ENCODE peak calls at places on chromosome 2, in ten cellular contexts. E is cardiac fibroblast; A is HCT116; K is activated CD8-positive, alpha-beta T cell treated with anti-CD3 and anti-CD28 coated beads for 36 hours; C is epithelial cell of proximal tubule; P is neural crest cell; T is endothelial cell; N is HFF-Myc; B is glutamatergic neuron; V is HFFc6. W is an unnamed sample.

GRCh38 chr2:105321875-105322646 is 7.5 kb downstream of the TGFBRAP1 start:
- DNase-seq in E (peak), A (no peak), K (no peak), C (no peak), P (no peak), T (no peak), N (no peak), B (no peak), V (peak), W (no peak)

GRCh38 chr2:146576301-146576700 is 1268.5 kb upstream of the ACVR2A start:
- DNase-seq in E (peak), A (no peak), K (no peak), C (no peak), P (no peak), T (no peak), N (no peak), B (no peak), V (no peak), W (no peak)

GRCh38 chr2:218908721-218909619 is 28.3 kb downstream of the WNT10A start:
- DNase-seq in E (peak), A (peak), K (peak), C (peak), P (peak), T (peak), N (no peak), B (peak), V (no peak), W (peak)

GRCh38 chr2:38750793-38751042 is 443 bp downstream of the SRSF7 start:
- DNase-seq in E (no peak), A (no peak), K (peak), C (no peak), P (no peak), T (peak), N (no peak), B (peak), V (no peak), W (peak)

GRCh38 chr2:20107776-20108175 is 56.3 kb upstream of the LAPTM4A start:
- DNase-seq in E (no peak), A (no peak), K (no peak), C (no peak), P (no peak), T (no peak), N (no peak), B (no peak), V (no peak), W (no peak)

GRCh38 chr2:19059076-19059475 is 299.3 kb downstream of the OSR1 start:
- DNase-seq in E (no peak), A (no peak), K (no peak), C (no peak), P (no peak), T (no peak), N (no peak), B (no peak), V (no peak), W (peak)

GRCh38 chr2:204944927-204945326 is 399.7 kb downstream of the PARD3B start:
- DNase-seq in E (no peak), A (no peak), K (no peak), C (no peak), P (no peak), T (no peak), N (no peak), B (no peak), V (no peak), W (no peak)

GRCh38 chr2:151727593-151728552 is 6.4 kb downstream of the NEB start:
- DNase-seq in E (no peak), A (no peak), K (no peak), C (no peak), P (no peak), T (no peak), N (no peak), B (no peak), V (no peak), W (no peak)

GRCh38 chr2:10253596-10254372 is 48.9 kb upstream of the HPCAL1 start:
- DNase-seq in E (no peak), A (no peak), K (no peak), C (no peak), P (no peak), T (no peak), N (no peak), B (peak), V (no peak), W (no peak)

GRCh38 chr2:105393373-105394055 is 5.3 kb downstream of the FHL2 start:
- DNase-seq in E (peak), A (no peak), K (no peak), C (no peak), P (no peak), T (no peak), N (no peak), B (no peak), V (no peak), W (no peak)

GRCh38 chr2:158211516-158211915 is 109.8 kb downstream of the UPP2 start:
- DNase-seq in E (peak), A (no peak), K (no peak), C (peak), P (no peak), T (no peak), N (no peak), B (no peak), V (no peak), W (no peak)

GRCh38 chr2:166234112-166234846 is 106.5 kb upstream of the SCN1A start:
- DNase-seq in E (peak), A (no peak), K (no peak), C (peak), P (no peak), T (no peak), N (peak), B (no peak), V (peak), W (no peak)

GRCh38 chr2:238862701-238863100 is 14.8 kb downstream of the TWIST2 start:
- DNase-seq in E (no peak), A (no peak), K (no peak), C (no peak), P (no peak), T (no peak), N (no peak), B (no peak), V (no peak), W (no peak)

GRCh38 chr2:168343586-168343985 is 96.2 kb upstream of the STK39 start:
- DNase-seq in E (peak), A (no peak), K (no peak), C (no peak), P (no peak), T (no peak), N (no peak), B (no peak), V (peak), W (no peak)

GRCh38 chr2:187842978-187843847 is 289.0 kb upstream of the TFPI start:
- DNase-seq in E (peak), A (peak), K (no peak), C (peak), P (peak), T (peak), N (peak), B (no peak), V (peak), W (peak)

GRCh38 chr2:62738981-62739936 is 33.7 kb downstream of the EHBP1 start:
- DNase-seq in E (peak), A (no peak), K (no peak), C (no peak), P (no peak), T (no peak), N (no peak), B (no peak), V (no peak), W (no peak)

GRCh38 chr2:35204881-35205280 is 1150.7 kb upstream of the CRIM1 start:
- DNase-seq in E (no peak), A (no peak), K (no peak), C (no peak), P (no peak), T (no peak), N (no peak), B (no peak), V (no peak), W (no peak)

GRCh38 chr2:68762665-68763064 is 28.1 kb downstream of the ARHGAP25 start:
- DNase-seq in E (peak), A (no peak), K (no peak), C (no peak), P (no peak), T (no peak), N (no peak), B (no peak), V (no peak), W (no peak)

GRCh38 chr2:112024246-112024645 is 30.8 kb upstream of the TMEM87B start:
- DNase-seq in E (no peak), A (no peak), K (no peak), C (no peak), P (no peak), T (no peak), N (no peak), B (no peak), V (no peak), W (no peak)

GRCh38 chr2:111042772-111043771 is 77.6 kb upstream of the BCL2L11 start:
- DNase-seq in E (no peak), A (no peak), K (peak), C (no peak), P (no peak), T (no peak), N (no peak), B (no peak), V (no peak), W (no peak)

GRCh38 chr2:86786001-86786536 is 4.6 kb downstream of the CD8A start:
- DNase-seq in E (no peak), A (no peak), K (peak), C (no peak), P (no peak), T (no peak), N (no peak), B (no peak), V (no peak), W (no peak)

GRCh38 chr2:107595749-107596148 is 230.9 kb upstream of the RGPD4 start:
- DNase-seq in E (peak), A (no peak), K (no peak), C (no peak), P (no peak), T (no peak), N (no peak), B (no peak), V (peak), W (no peak)

GRCh38 chr2:11024687-11025086 is 113.0 kb downstream of the KCNF1 start:
- DNase-seq in E (no peak), A (no peak), K (no peak), C (no peak), P (no peak), T (no peak), N (no peak), B (no peak), V (no peak), W (no peak)

GRCh38 chr2:84705858-84706257 is 175.0 kb downstream of the TRABD2A start:
- DNase-seq in E (no peak), A (no peak), K (no peak), C (no peak), P (no peak), T (no peak), N (no peak), B (no peak), V (no peak), W (no peak)

GRCh38 chr2:160091381-160091780 is 29.0 kb upstream of the PLA2R1 start:
- DNase-seq in E (peak), A (no peak), K (no peak), C (peak), P (no peak), T (no peak), N (no peak), B (no peak), V (peak), W (no peak)

GRCh38 chr2:128535928-128536327 is 217.3 kb upstream of the HS6ST1 start:
- DNase-seq in E (peak), A (peak), K (no peak), C (no peak), P (no peak), T (no peak), N (peak), B (no peak), V (peak), W (no peak)

GRCh38 chr2:102621630-102622029 is 2.3 kb downstream of the SLC9A2 start:
- DNase-seq in E (no peak), A (no peak), K (no peak), C (no peak), P (no peak), T (no peak), N (no peak), B (no peak), V (no peak), W (no peak)

GRCh38 chr2:101474752-101475384 is at the start of gene RFX8:
- DNase-seq in E (peak), A (no peak), K (peak), C (no peak), P (no peak), T (no peak), N (peak), B (no peak), V (peak), W (no peak)

GRCh38 chr2:128289439-128289838 is 29.2 kb downstream of the HS6ST1 start:
- DNase-seq in E (no peak), A (no peak), K (no peak), C (no peak), P (no peak), T (peak), N (no peak), B (peak), V (no peak), W (no peak)

GRCh38 chr2:203683421-203683820 is 23.0 kb upstream of the CD28 start:
- DNase-seq in E (no peak), A (no peak), K (no peak), C (no peak), P (no peak), T (no peak), N (no peak), B (no peak), V (no peak), W (no peak)

GRCh38 chr2:207091175-207091574 is 74.6 kb downstream of the KLF7 start:
- DNase-seq in E (peak), A (no peak), K (no peak), C (no peak), P (no peak), T (no peak), N (no peak), B (no peak), V (no peak), W (no peak)

GRCh38 chr2:16686641-16687040 is 21.0 kb upstream of the CYRIA start:
- DNase-seq in E (no peak), A (no peak), K (no peak), C (no peak), P (no peak), T (no peak), N (no peak), B (no peak), V (no peak), W (no peak)

GRCh38 chr2:166031054-166031453 is 77.5 kb upstream of the TTC21B start:
- DNase-seq in E (peak), A (no peak), K (no peak), C (no peak), P (no peak), T (no peak), N (no peak), B (no peak), V (no peak), W (no peak)

GRCh38 chr2:25339791-25340339 is 1.9 kb downstream of the DNMT3A start:
- DNase-seq in E (no peak), A (no peak), K (peak), C (no peak), P (no peak), T (no peak), N (no peak), B (peak), V (no peak), W (no peak)
- TF ChIP-seq CTCF in E (no peak), A (no peak), K (no peak), C (no peak), P (no peak), T (no peak), N (no peak), B (no peak), V (no peak), W (no peak)

DNA sequence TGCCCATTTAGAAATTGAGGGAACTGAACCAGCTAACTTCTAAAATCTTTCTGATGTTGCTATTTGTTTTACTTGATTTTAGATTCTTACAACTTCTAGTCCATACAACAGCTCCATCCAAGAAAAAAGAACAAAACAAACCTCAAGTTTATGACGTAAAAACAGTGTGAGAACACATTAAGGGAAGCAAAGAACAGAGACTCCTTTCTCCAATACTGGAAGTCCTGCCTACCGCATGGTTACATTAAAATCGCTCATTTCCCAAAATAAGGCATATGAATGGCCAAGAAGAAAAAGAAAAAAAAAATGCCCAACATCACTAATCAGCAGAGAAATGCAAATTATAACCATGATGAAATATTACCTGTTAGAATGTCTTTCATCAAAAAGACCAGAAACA is 110.0 kb downstream of the TRIB2 start:
- DNase-seq in E (no peak), A (no peak), K (no peak), C (no peak), P (no peak), T (no peak), N (no peak), B (no peak), V (no peak), W (no peak)
- TF ChIP-seq CTCF in E (no peak), A (no peak), K (no peak), C (no peak), P (no peak), T (no peak), N (no peak), B (no peak), V (no peak), W (no peak)

DNA sequence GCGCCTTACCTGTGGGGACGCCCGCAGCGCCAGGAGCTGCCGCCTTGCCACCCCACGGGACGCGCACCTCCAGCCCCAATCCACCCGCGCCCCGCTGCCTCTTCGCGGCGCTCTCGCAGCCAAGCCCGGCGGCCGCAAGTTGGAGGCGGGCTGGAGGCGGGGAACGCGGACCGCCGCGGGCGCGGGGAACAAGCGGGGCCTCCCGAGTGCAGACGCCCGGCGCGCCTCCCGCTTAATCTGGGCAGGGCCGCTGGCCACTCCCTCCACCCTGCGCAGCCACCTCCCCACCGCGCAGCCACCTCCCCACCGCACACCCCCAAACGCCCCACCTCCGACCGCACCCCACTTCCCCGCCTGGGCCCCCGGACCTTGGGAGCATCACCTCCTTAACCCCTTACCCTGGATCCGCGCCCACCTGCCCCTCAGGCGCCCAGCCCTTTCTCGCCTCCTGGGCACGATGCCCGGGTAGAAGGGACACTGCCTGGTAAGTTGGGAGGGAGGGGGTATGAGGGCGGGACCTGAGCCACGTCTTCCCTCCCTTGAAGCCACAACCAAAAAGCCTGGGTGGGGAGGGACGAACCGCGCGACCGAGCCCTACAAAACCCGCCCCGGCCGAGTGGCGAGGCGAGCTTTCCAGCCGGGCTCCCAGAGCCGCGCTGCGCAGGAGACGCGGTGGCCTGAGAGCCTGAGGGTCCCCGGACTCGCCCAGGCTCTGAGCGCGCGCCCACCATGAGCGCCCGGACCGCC is at the start of the genes COL4A3 and COL4A4:
- DNase-seq in E (no peak), A (peak), K (peak), C (no peak), P (peak), T (peak), N (no peak), B (peak), V (no peak), W (peak)
- TF ChIP-seq CTCF in E (no peak), A (no peak), K (no peak), C (no peak), P (no peak), T (no peak), N (no peak), B (no peak), V (no peak), W (no peak)

DNA sequence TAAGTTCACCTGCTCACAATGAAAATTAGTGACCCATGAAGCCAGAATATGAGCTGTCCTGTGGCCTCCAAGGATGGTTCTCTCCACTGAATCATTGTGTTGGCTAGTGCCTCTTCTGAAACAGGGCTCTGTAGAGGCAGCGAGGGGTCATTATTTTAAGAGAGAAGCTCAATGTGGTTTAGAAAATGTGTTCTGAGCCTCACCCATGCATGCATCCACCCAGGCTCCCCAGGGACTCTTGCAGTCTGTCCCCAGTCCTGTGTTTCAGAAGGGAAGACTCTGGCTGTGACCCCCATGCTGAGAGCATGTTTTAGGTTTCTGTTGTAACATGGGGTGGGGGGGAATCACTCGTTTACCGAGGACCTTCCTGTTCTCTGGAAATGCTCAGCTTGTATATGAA is 135.2 kb downstream of the RNF144A start:
- DNase-seq in E (no peak), A (no peak), K (no peak), C (no peak), P (no peak), T (no peak), N (no peak), B (no peak), V (no peak), W (no peak)
- TF ChIP-seq CTCF in E (no peak), A (no peak), K (no peak), C (no peak), P (no peak), T (no peak), N (no peak), B (no peak), V (no peak), W (no peak)

GRCh38 chr2:183081908-183082307 is 3.4 kb downstream of the DUSP19 start:
- DNase-seq in E (peak), A (no peak), K (no peak), C (no peak), P (no peak), T (no peak), N (no peak), B (no peak), V (no peak), W (no peak)

GRCh38 chr2:183078467-183079334 is at the start of gene DUSP19:
- DNase-seq in E (peak), A (peak), K (peak), C (peak), P (peak), T (peak), N (peak), B (peak), V (peak), W (peak)

GRCh38 chr2:183078163-183078466 is 432 bp upstream of the DUSP19 start:
- DNase-seq in E (no peak), A (no peak), K (no peak), C (no peak), P (no peak), T (no peak), N (no peak), B (peak), V (peak), W (no peak)

GRCh38 chr2:183079335-183079775 is 808 bp downstream of the DUSP19 start:
- DNase-seq in E (peak), A (no peak), K (no peak), C (no peak), P (no peak), T (no peak), N (no peak), B (no peak), V (no peak), W (no peak)
- TF ChIP-seq CTCF in E (no peak), A (no peak), K (no peak), C (no peak), P (no peak), T (no peak), N (no peak), B (no peak), V (no peak), W (no peak)

DNA sequence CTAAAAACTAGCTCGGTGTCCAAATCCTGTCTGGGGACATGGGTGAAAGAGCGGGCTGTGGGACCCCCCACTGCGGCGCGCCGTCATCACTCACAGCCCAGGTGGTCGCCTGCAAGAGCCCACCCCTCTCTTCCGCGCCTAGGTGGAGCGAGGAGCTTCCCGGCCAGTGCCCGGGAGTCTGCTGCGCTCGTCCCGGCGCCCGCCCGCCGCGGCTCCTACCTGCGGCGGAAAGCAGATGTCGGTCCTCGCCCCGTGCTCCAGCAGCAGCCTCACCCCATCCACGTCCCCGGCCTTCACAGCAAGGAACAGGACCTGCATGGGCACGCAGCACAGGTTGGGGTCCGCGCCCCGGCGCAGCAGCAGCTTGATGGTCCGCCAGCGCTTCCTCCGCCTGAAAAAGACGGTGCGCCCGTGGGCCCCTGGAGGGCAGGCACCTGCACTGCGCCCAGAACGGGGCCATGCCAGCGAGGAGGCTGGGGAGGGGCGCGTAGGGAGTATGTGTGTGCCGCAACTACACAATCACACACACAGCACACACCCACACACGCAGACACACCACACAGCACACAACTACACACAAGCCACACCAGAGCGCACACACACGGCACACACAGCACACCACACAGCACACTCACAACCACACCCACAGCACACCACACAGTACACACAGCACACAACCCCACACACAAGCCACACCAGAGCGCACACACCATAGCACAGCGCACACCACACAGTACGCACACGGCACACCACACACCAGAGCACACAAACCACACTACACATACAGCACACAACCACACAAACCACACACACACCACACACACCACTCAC is 37.4 kb downstream of the ANKMY1 start:
- DNase-seq in E (no peak), A (no peak), K (peak), C (no peak), P (no peak), T (no peak), N (no peak), B (no peak), V (no peak), W (no peak)
- TF ChIP-seq CTCF in E (no peak), A (no peak), K (no peak), C (no peak), P (no peak), T (no peak), N (no peak), B (no peak), V (peak), W (no peak)